ENCODE peak calls at places on chromosomes 1 and 21, in five cellular contexts. R is Panc1; Z is fibroblast of lung; G is CD8-positive, alpha-beta T cell; Q is kidney. H is an unnamed sample.

GRCh38 chr1:177948336-177948972 is 21.4 kb downstream of the SEC16B start:
- DNase-seq in Q (no peak), Z (peak; percentile 78), G (no peak), R (peak; percentile 62), H (peak; percentile 73)

GRCh38 chr1:179296831-179297377 is 3.3 kb downstream of the SOAT1 start:
- DNase-seq in Q (no peak), G (no peak), R (no peak), Z (no peak), H (no peak)

GRCh38 chr1:145702826-145703225 is 4.3 kb downstream of the PDZK1 start:
- DNase-seq in G (no peak), R (no peak), Q (no peak), Z (no peak), H (no peak)

GRCh38 chr1:183191833-183192232 is 5.8 kb downstream of the LAMC2 start:
- DNase-seq in R (no peak), Q (no peak), Z (peak; percentile 74), G (no peak), H (no peak)

GRCh38 chr1:9120312-9120958 is 8.5 kb downstream of the GPR157 start:
- DNase-seq in Q (peak; percentile 22), Z (no peak), R (no peak), G (no peak), H (no peak)

GRCh38 chr1:19514391-19514831 is 29.1 kb upstream of the CAPZB start:
- DNase-seq in Q (no peak), Z (peak; percentile 97), R (no peak), G (no peak), H (no peak)

GRCh38 chr21:37452222-37452621 is 85.6 kb downstream of the DYRK1A start:
- DNase-seq in Z (peak; percentile 83), G (no peak), Q (no peak), R (no peak), H (no peak)

GRCh38 chr21:41966872-41967621 is 13.2 kb upstream of the C2CD2 start:
- DNase-seq in G (no peak), Q (no peak), R (no peak), Z (no peak), H (no peak)

GRCh38 chr1:173477286-173478098 is at the start of gene PRDX6:
- DNase-seq in Q (peak; percentile 97), Z (peak; percentile 80), R (no peak), G (peak; percentile 75), H (peak; percentile 46)

GRCh38 chr1:56404561-56405030 is 174.8 kb downstream of the PLPP3 start:
- DNase-seq in G (no peak), R (no peak), Z (no peak), Q (peak; percentile 74), H (no peak)
- H3K4me1 ChIP-seq in G (no peaks in the 10 kb centered on the region), R (no peaks in the 10 kb centered on the region), Z (no peaks in the 10 kb centered on the region), Q (peaks cover 4% of the 10 kb centered on the region), H (no peaks in the 10 kb centered on the region)

GRCh38 chr1:164709541-164710287 is 150.7 kb downstream of the PBX1 start:
- DNase-seq in Z (no peak), Q (no peak), G (no peak), R (no peak), H (no peak)
- H3K27ac ChIP-seq in Z (peak overlapping the region; percentile 40), Q (no peak overlapping the region), G (no peak overlapping the region), R (no peak overlapping the region), H (no peak overlapping the region)

GRCh38 chr1:203462143-203462542 is 13.5 kb upstream of the PRELP start:
- DNase-seq in Z (no peak), R (no peak), Q (no peak), G (no peak), H (no peak)
- H3K4me1 ChIP-seq in Z (peaks cover 27% of the 10 kb centered on the region), R (no peaks in the 10 kb centered on the region), Q (peaks cover 15% of the 10 kb centered on the region), G (no peaks in the 10 kb centered on the region), H (no peaks in the 10 kb centered on the region)

GRCh38 chr1:72564749-72565148 is 282.4 kb upstream of the NEGR1 start:
- DNase-seq in G (no peak), R (no peak), Z (no peak), Q (no peak), H (no peak)
- H3K27ac ChIP-seq in G (no peak overlapping the region), R (no peak overlapping the region), Z (no peak overlapping the region), Q (no peak overlapping the region), H (no peak overlapping the region)

GRCh38 chr1:153571706-153572105 is 6.1 kb upstream of the S100A2 start:
- DNase-seq in G (no peak), Q (no peak), R (no peak), Z (no peak), H (no peak)
- H3K4me1 ChIP-seq in G (peaks cover 4% of the 10 kb centered on the region), Q (peaks cover 11% of the 10 kb centered on the region), R (peaks cover 24% of the 10 kb centered on the region), Z (peaks cover 27% of the 10 kb centered on the region), H (peaks cover 7% of the 10 kb centered on the region)

DNA sequence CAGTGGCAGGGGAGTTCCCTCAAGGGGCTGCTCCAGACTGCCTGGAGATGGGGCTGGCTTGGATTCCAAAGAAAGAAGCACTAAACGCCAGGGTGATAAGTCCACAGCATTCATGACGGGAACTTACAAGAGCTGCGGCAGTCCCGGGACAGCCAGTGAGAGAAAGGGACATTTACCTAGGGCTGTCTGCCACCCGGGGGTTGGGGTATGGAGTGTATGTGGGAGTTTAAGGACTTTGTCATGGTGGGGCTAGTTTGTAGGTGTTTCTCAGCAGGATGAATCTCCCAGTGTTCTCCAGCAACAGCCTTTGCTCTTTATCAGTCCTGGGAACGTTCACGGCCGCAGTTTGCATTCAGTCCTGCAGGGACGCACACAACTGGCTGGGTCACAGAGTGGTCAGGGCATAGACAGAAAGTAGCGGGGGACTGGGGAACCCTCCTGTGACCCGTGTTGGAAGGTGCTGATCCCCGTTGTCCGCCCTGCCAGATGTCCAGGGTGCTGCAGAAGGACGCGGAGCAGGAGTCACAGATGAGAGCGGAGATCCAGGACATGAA is 41.4 kb upstream of the HMGN1 start:
- DNase-seq in Q (no peak), G (no peak), Z (no peak), R (no peak), H (no peak)
- H3K27ac ChIP-seq in Q (no peak overlapping the region), G (no peak overlapping the region), Z (no peak overlapping the region), R (no peak overlapping the region), H (no peak overlapping the region)

DNA sequence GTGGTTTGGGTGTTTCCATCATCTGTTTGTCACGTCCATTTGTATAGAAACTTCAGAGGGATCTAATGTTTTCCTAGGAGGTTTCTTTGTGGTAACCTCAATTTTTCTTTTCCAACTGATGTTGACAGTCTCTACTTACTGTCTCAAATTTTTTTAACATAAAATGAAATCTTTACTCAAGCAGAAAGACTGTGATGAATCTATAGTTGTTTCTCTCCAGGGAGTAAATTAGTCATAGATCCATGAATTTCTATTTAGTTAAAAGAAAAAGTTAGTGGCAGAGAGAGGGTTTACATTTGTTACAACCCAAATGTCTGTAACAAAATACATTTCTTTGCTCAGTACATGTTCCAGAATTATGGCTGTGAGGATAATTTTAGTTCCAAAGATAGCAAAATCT is 161.6 kb downstream of the DISP1 start:
- DNase-seq in R (no peak), Q (no peak), G (no peak), Z (peak; percentile 23), H (no peak)
- H3K4me1 ChIP-seq in R (no peaks in the 10 kb centered on the region), Q (no peaks in the 10 kb centered on the region), G (no peaks in the 10 kb centered on the region), Z (peaks cover 8% of the 10 kb centered on the region), H (no peaks in the 10 kb centered on the region)

DNA sequence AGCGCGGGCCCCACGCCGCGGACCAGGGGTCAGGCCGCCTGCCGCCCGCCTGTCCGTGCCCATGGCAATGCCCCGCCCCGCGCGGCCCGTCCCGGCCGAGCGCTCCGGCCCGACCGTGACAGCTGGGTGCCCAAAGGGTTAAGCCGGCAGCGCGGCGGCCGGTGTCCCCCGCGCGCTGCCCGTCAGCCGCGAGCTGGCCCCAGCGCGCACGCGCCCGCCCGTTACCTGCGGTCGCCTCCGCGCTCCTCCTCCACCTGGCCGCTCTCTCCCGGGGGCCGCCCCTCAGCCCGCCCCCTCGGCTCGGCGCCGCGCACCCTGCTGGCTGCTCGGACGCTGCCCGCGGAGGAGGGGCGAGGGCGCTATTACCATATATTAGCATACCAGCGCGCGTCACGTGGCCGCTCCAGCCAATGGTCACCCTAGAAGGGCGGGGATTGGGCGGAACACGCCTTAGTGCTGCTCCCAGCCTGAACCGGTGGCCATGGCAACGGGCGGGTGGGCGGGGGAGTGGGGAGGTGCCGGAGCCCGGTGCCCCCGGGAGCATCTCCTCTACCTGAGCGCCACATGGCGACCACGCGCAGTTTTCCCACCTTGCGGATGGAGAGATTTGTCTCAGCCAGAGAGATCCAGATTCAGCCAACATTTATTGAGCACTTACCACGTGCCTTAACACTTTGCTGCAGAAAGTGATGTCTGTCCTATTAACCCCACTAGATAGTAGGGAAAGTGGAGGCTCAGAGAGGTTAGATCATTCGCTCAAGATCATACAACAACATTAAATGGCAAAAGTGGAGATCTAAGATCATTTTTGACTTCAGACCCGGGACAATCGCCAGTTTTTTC is at the start of gene PHC2:
- DNase-seq in Z (peak; percentile 95), G (peak; percentile 81), Q (peak; percentile 99), R (peak; percentile 83), H (peak; percentile 93)
- H3K27ac ChIP-seq in Z (peak within 1 kb of the TSS; percentile 60), G (no peak within 1 kb of the TSS), Q (peak within 1 kb of the TSS; percentile 7), R (no peak within 1 kb of the TSS), H (no peak within 1 kb of the TSS)

DNA sequence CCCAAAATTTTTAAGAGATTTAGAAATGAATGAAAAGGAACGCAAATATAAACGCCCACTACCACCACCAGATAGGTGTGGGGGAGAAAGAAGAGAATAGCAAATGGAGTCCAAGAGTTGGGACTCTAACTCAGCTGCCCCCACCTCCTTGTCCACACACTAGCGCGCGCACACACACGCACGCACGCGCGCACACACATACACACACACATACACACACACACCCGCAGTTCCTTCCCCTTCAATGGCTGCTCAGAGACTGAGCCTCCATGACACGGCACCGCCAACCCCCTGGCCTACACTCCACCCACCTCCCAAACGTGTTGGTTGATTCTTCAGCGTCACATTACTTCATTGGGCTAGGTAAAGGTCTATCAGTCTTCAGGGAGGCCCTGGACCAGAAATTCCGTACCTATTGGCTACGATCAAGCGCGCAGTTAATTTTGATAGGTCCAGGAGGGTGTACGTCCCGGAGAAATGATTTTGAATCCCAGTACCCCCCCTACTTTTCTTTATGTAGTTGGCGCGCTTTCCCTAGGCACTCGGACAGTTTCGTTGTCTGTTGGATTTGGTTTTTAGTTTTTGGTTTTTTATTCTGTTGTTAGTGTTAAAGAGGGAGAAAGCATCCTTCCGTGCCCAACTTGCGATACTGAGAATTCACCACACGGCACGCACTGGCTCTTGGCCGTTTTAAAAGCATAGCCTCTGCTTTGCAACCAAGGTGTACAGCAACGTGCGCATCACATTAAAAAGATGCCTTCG is at the start of gene ANP32E:
- DNase-seq in Z (peak; percentile 100), G (peak; percentile 89), Q (peak; percentile 97), R (peak; percentile 98), H (peak; percentile 100)
- H3K4me1 ChIP-seq in Z (peaks cover 2% of the 10 kb centered on the region), G (peaks cover 12% of the 10 kb centered on the region), Q (no peaks in the 10 kb centered on the region), R (peaks cover 17% of the 10 kb centered on the region), H (no peaks in the 10 kb centered on the region)

GRCh38 chr1:224217655-224218615 is 34.9 kb downstream of the DEGS1 start:
- DNase-seq in Z (no peak), G (no peak), Q (no peak), R (no peak), H (no peak)
- H3K27ac ChIP-seq in Z (no peak overlapping the region), G (no peak overlapping the region), Q (no peak overlapping the region), R (no peak overlapping the region), H (no peak overlapping the region)

H was measured in small intestine.